ENCODE peak calls at places on chromosome 3, in four cellular contexts. Y is naive thymus-derived CD4-positive, alpha-beta T cell; I is ovary; B is astrocyte. M is an unnamed sample.

GRCh38 chr3:116148881-116149530 is 296.3 kb downstream of the LSAMP start:
- DNase-seq in Y (no peak), I (no peak), B (peak; percentile 60), M (no peak)

GRCh38 chr3:119175869-119176756 is 2.7 kb downstream of the UPK1B start:
- DNase-seq in Y (no peak), I (no peak), B (peak; percentile 69), M (no peak)

GRCh38 chr3:143166376-143166775 is 46.8 kb downstream of the CHST2 start:
- DNase-seq in Y (no peak), I (no peak), B (no peak), M (no peak)

GRCh38 chr3:427128-427527 is 230.6 kb downstream of the CHL1 start:
- DNase-seq in Y (no peak), I (no peak), B (no peak), M (no peak)

GRCh38 chr3:71560665-71561064 is 22.9 kb downstream of the FOXP1 start:
- DNase-seq in Y (no peak), I (no peak), B (peak; percentile 31), M (no peak)

GRCh38 chr3:52293491-52294319 is 6.1 kb downstream of the GLYCTK start:
- DNase-seq in Y (no peak), I (no peak), B (no peak), M (no peak)

GRCh38 chr3:52001443-52001974 is 5.8 kb upstream of the RPL29 start:
- DNase-seq in Y (peak; percentile 84), I (peak; percentile 87), B (peak; percentile 18), M (no peak)

GRCh38 chr3:32316976-32317375 is 74.7 kb upstream of the CMTM7 start:
- DNase-seq in Y (no peak), I (no peak), B (no peak), M (no peak)

GRCh38 chr3:66989860-66990696 is 8.0 kb upstream of the KBTBD8 start:
- DNase-seq in Y (no peak), I (no peak), B (no peak), M (no peak)

GRCh38 chr3:129077222-129077621 is 16.6 kb downstream of the GP9 start:
- DNase-seq in Y (no peak), I (no peak), B (no peak), M (no peak)

GRCh38 chr3:84724877-84725276 is 233.9 kb upstream of the CADM2 start:
- DNase-seq in Y (no peak), I (no peak), B (peak; percentile 86), M (no peak)

GRCh38 chr3:78238811-78239210 is 1198.9 kb downstream of the ROBO2 start:
- DNase-seq in Y (no peak), I (no peak), B (no peak), M (no peak)

GRCh38 chr3:150068440-150069157 is 97.9 kb upstream of the PFN2 start:
- DNase-seq in Y (no peak), I (no peak), B (no peak), M (peak; percentile 26)

GRCh38 chr3:37991109-37991508 is 523 bp downstream of the VILL start:
- DNase-seq in Y (no peak), I (no peak), B (no peak), M (no peak)

GRCh38 chr3:194399874-194400411 is 877 bp upstream of the GP5 start:
- DNase-seq in Y (no peak), I (no peak), B (no peak), M (no peak)

GRCh38 chr3:72155391-72156064 is 370.6 kb upstream of the PROK2 start:
- DNase-seq in Y (no peak), I (peak; percentile 81), B (peak; percentile 98), M (no peak)

GRCh38 chr3:20773320-20773984 is 587.4 kb upstream of the SGO1 start:
- DNase-seq in Y (no peak), I (no peak), B (no peak), M (no peak)

GRCh38 chr3:197953881-197954280 is 3.9 kb downstream of the RPL35A start:
- DNase-seq in Y (no peak), I (no peak), B (peak; percentile 88), M (no peak)

GRCh38 chr3:108296239-108296638 is at the start of gene HHLA2:
- DNase-seq in Y (no peak), I (no peak), B (no peak), M (no peak)

GRCh38 chr3:160372780-160373179 is 26.2 kb downstream of the IFT80 start:
- DNase-seq in Y (no peak), I (no peak), B (peak; percentile 43), M (no peak)

GRCh38 chr3:136078421-136079364 is 113.2 kb downstream of the PPP2R3A start:
- DNase-seq in Y (peak; percentile 33), I (no peak), B (peak; percentile 16), M (no peak)

GRCh38 chr3:17116007-17116659 is 231.4 kb downstream of the PLCL2 start:
- DNase-seq in Y (no peak), I (no peak), B (no peak), M (no peak)

GRCh38 chr3:151155409-151156128 is 47.4 kb downstream of the GPR171 start:
- DNase-seq in Y (no peak), I (no peak), B (no peak), M (no peak)

GRCh38 chr3:132220986-132221385 is 96.2 kb upstream of the ACP3 start:
- DNase-seq in Y (no peak), I (no peak), B (no peak), M (no peak)

GRCh38 chr3:158845748-158846350 is 44.0 kb downstream of the MFSD1 start:
- DNase-seq in Y (peak; percentile 50), I (no peak), B (peak; percentile 10), M (no peak)

GRCh38 chr3:52350436-52350835 is 34.3 kb downstream of the DNAH1 start:
- DNase-seq in Y (no peak), I (no peak), B (no peak), M (no peak)

GRCh38 chr3:105401254-105401653 is 34.5 kb downstream of the ALCAM start:
- DNase-seq in Y (no peak), I (no peak), B (no peak), M (no peak)

GRCh38 chr3:113251817-113252216 is 40.5 kb downstream of the BOC start:
- DNase-seq in Y (no peak), I (no peak), B (no peak), M (no peak)
- H3K4me1 ChIP-seq in Y (no peaks in the 10 kb centered on the region), I (peaks cover 19% of the 10 kb centered on the region), B (peaks cover 16% of the 10 kb centered on the region), M (peaks cover 32% of the 10 kb centered on the region)

GRCh38 chr3:180264479-180264878 is 227.7 kb upstream of the PEX5L start:
- DNase-seq in Y (no peak), I (no peak), B (no peak), M (no peak)

GRCh38 chr3:180265551-180265950 is 228.8 kb upstream of the PEX5L start:
- DNase-seq in Y (no peak), I (no peak), B (peak; percentile 75), M (no peak)

GRCh38 chr3:180267202-180267843 is 230.6 kb upstream of the PEX5L start:
- DNase-seq in Y (no peak), I (no peak), B (no peak), M (no peak)
- H3K4me3 ChIP-seq in Y (no peak overlapping the region), I (no peak overlapping the region), B (no peak overlapping the region), M (no peak overlapping the region)

GRCh38 chr3:56801597-56802410 is at the start of gene ARHGEF3:
- DNase-seq in Y (peak; percentile 88), I (peak; percentile 90), B (peak; percentile 49), M (no peak)
- H3K4me1 ChIP-seq in Y (peaks cover 30% of the 10 kb centered on the region), I (peaks cover 2% of the 10 kb centered on the region), B (peaks cover 13% of the 10 kb centered on the region), M (peaks cover 31% of the 10 kb centered on the region)

GRCh38 chr3:167653155-167653554 is 587 bp downstream of the WDR49 start:
- DNase-seq in Y (no peak), I (no peak), B (no peak), M (no peak)
- H3K4me3 ChIP-seq in Y (no peak overlapping the region), I (no peak overlapping the region), B (no peak overlapping the region), M (no peak overlapping the region)

GRCh38 chr3:146139586-146140110 is 21.3 kb downstream of the PLOD2 start:
- DNase-seq in Y (no peak), I (no peak), B (no peak), M (no peak)

GRCh38 chr3:146134348-146135117 is 26.5 kb downstream of the PLOD2 start:
- DNase-seq in Y (no peak), I (no peak), B (no peak), M (no peak)

GRCh38 chr3:146133436-146133835 is 27.5 kb downstream of the PLOD2 start:
- DNase-seq in Y (no peak), I (no peak), B (no peak), M (no peak)

GRCh38 chr3:146138904-146139303 is 22.1 kb downstream of the PLOD2 start:
- DNase-seq in Y (no peak), I (no peak), B (no peak), M (no peak)

GRCh38 chr3:146136647-146137046 is 24.3 kb downstream of the PLOD2 start:
- DNase-seq in Y (no peak), I (no peak), B (no peak), M (no peak)
- H3K4me1 ChIP-seq in Y (no peaks in the 10 kb centered on the region), I (peaks cover 11% of the 10 kb centered on the region), B (peaks cover 18% of the 10 kb centered on the region), M (no peaks in the 10 kb centered on the region)

GRCh38 chr3:188244395-188244861 is 90.5 kb downstream of the LPP start:
- DNase-seq in Y (no peak), I (no peak), B (peak; percentile 78), M (no peak)
- H3K4me3 ChIP-seq in Y (no peak overlapping the region), I (no peak overlapping the region), B (no peak overlapping the region), M (no peak overlapping the region)

GRCh38 chr3:179425075-179425474 is 26.2 kb downstream of the GNB4 start:
- DNase-seq in Y (no peak), I (no peak), B (no peak), M (no peak)
- H3K4me1 ChIP-seq in Y (no peaks in the 10 kb centered on the region), I (no peaks in the 10 kb centered on the region), B (no peaks in the 10 kb centered on the region), M (peaks cover 5% of the 10 kb centered on the region)

GRCh38 chr3:114455432-114455831 is 161.6 kb downstream of the TIGIT start:
- DNase-seq in Y (no peak), I (no peak), B (no peak), M (no peak)
- H3K4me3 ChIP-seq in Y (no peak overlapping the region), I (peak overlapping the region; percentile 49), B (no peak overlapping the region), M (no peak overlapping the region)

DNA sequence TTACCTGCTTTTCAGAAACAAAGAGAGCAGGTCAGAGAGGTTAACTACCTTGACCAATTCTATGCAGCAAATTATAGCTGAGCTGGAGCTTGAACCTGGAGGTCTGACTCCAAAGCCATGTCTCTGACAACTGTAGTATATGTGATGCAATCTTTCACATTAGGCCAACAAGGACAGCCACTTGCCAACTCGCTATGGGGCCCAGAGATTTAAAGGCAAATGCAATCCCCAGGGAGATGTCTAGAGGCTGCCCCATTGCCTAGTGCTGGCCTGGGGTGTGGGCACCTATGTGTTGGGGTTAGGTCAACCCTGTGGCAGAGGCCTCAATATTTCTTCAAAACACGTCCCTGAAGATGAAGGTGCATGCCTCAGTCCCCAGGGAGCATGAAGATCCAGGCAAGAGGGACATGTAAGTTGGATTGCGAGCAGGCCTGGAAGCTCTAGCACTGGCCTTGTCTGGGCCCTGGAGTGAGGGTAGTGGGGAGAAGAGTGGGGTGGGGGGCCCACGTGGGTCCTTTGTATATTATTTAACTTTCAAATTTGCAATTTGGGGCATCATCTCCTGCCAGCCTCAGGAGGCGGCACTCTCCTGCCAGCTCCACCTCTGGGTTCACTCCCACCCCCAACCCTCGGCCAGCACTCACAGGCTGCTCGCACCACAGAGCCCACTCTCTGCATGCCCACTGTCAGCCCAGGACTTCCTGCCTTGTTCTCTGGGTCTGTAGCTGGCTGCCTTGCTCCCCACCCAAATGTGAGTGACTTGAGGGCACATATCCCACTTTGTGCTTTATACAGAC is 64.3 kb downstream of the SLC12A8 start:
- DNase-seq in Y (no peak), I (no peak), B (no peak), M (no peak)
- H3K4me1 ChIP-seq in Y (no peaks in the 10 kb centered on the region), I (peaks cover 7% of the 10 kb centered on the region), B (peaks cover 30% of the 10 kb centered on the region), M (peaks cover 4% of the 10 kb centered on the region)

M was measured in keratinocyte.